ENCODE peak calls at places on chromosomes 2 and 18, in nine cellular contexts. A, I, S, D, E, G, N, Y and H are unnamed samples.

GRCh38 chr2:134155134-134155533 is 98.7 kb upstream of the MGAT5 start:
- DNase-seq in A (no peak), I (no peak), S (no peak), D (no peak), E (no peak), G (no peak), N (no peak), Y (no peak), H (no peak)

GRCh38 chr18:54119524-54120019 is 104.9 kb downstream of the MBD2 start:
- DNase-seq in A (no peak), I (peak; percentile 72), S (peak; percentile 37), D (peak; percentile 67), E (peak; percentile 69), G (no peak), N (peak; percentile 13), Y (no peak), H (peak; percentile 12)

GRCh38 chr2:62501794-62502500 is 4.0 kb downstream of the TMEM17 start:
- DNase-seq in A (no peak), I (peak; percentile 26), S (no peak), D (no peak), E (no peak), G (no peak), N (no peak), Y (no peak), H (peak; percentile 39)

GRCh38 chr2:96413067-96413722 is 77.6 kb downstream of the NCAPH start:
- DNase-seq in A (no peak), I (peak; percentile 13), S (no peak), D (no peak), E (no peak), G (no peak), N (no peak), Y (peak; percentile 18), H (no peak)

GRCh38 chr18:76441668-76442412 is 53.2 kb downstream of the ZNF516 start:
- DNase-seq in A (no peak), I (no peak), S (no peak), D (no peak), E (no peak), G (no peak), N (no peak), Y (no peak), H (no peak)

GRCh38 chr2:9641641-9642040 is 10.8 kb upstream of the YWHAQ start:
- DNase-seq in A (no peak), I (no peak), S (no peak), D (peak; percentile 20), E (no peak), G (no peak), N (peak; percentile 52), Y (no peak), H (no peak)

GRCh38 chr2:64202206-64202864 is 58.1 kb upstream of the PELI1 start:
- DNase-seq in A (no peak), I (peak; percentile 33), S (peak; percentile 27), D (no peak), E (peak; percentile 23), G (no peak), N (no peak), Y (no peak), H (no peak)

GRCh38 chr18:44917865-44918476 is 237.3 kb downstream of the SETBP1 start:
- DNase-seq in A (no peak), I (no peak), S (no peak), D (no peak), E (no peak), G (no peak), N (no peak), Y (no peak), H (no peak)